ENCODE peak calls at places on chromosomes 7 and 10, in nine cellular contexts. Z is NCI-H510A; V is testis; G is stimulated activated CD8-positive, alpha-beta memory T cell treated with anti-CD3 and anti-CD28 coated beads, Interleukin-2, amount 100 ng/mL, for 48 hours; C is NCI-H1092; B is astrocyte of the spinal cord; E is WERI-Rb-1; T is fibroblast of the conjunctiva; X is heart right ventricle. K is an unnamed sample.

GRCh38 chr7:2734761-2735571 is 47.0 kb downstream of the AMZ1 start:
- DNase-seq in Z (no peak), V (peak), G (no peak), C (peak), B (no peak), E (no peak), T (no peak), X (peak), K (no peak)

GRCh38 chr7:106071356-106071998 is 40.6 kb downstream of the SYPL1 start:
- DNase-seq in Z (peak), V (no peak), G (no peak), C (no peak), B (no peak), E (no peak), T (no peak), X (no peak), K (no peak)

GRCh38 chr7:80105706-80106408 is 28.8 kb upstream of the GNAI1 start:
- DNase-seq in Z (no peak), V (no peak), G (no peak), C (no peak), B (no peak), E (no peak), T (no peak), X (no peak), K (no peak)

GRCh38 chr10:14084875-14085274 is 245.8 kb downstream of the FRMD4A start:
- DNase-seq in Z (no peak), V (no peak), G (no peak), C (no peak), B (peak), E (no peak), T (no peak), X (no peak), K (peak)

GRCh38 chr7:132451161-132451560 is 125.1 kb downstream of the PLXNA4 start:
- DNase-seq in Z (no peak), V (no peak), G (no peak), C (no peak), B (no peak), E (no peak), T (no peak), X (no peak), K (no peak)

GRCh38 chr10:59234814-59235429 is 58.5 kb downstream of the PHYHIPL start:
- DNase-seq in Z (no peak), V (peak), G (no peak), C (no peak), B (peak), E (no peak), T (peak), X (peak), K (no peak)

GRCh38 chr7:159239028-159239427 is 94.4 kb upstream of the VIPR2 start:
- DNase-seq in Z (no peak), V (no peak), G (no peak), C (no peak), B (no peak), E (no peak), T (no peak), X (no peak), K (no peak)

GRCh38 chr10:124092270-124093075 is 925 bp downstream of the CHST15 start:
- DNase-seq in Z (peak), V (peak), G (peak), C (peak), B (peak), E (peak), T (no peak), X (peak), K (no peak)

GRCh38 chr7:151843181-151843580 is 33.7 kb downstream of the PRKAG2 start:
- DNase-seq in Z (no peak), V (no peak), G (no peak), C (no peak), B (no peak), E (no peak), T (no peak), X (no peak), K (no peak)

GRCh38 chr7:107551936-107552335 is 11.8 kb downstream of the COG5 start:
- DNase-seq in Z (no peak), V (no peak), G (no peak), C (no peak), B (no peak), E (no peak), T (no peak), X (no peak), K (no peak)